ENCODE peak calls at places on chromosomes 13 and 19, in eight cellular contexts. B is ovary; V is tibial nerve; Y is CD4-positive, alpha-beta T cell; K is pancreas; A is tibial artery; X is aorta; I is neuronal stem cell. J is an unnamed sample.

GRCh38 chr13:29402168-29402621 is 193.3 kb downstream of the SLC7A1 start:
- DNase-seq in B (peak; percentile 39), V (no peak), Y (no peak), K (no peak), A (no peak), X (no peak), I (no peak), J (no peak)

GRCh38 chr13:74771964-74772363 is 637.8 kb upstream of the KLF12 start:
- DNase-seq in B (no peak), V (no peak), Y (no peak), K (no peak), A (no peak), X (no peak), I (no peak), J (no peak)

GRCh38 chr19:19192910-19193423 is 909 bp downstream of the RFXANK start:
- DNase-seq in B (no peak), V (no peak), Y (no peak), K (no peak), A (no peak), X (no peak), I (no peak), J (no peak)

GRCh38 chr13:80132741-80133601 is 208.0 kb downstream of the SPRY2 start:
- DNase-seq in B (peak; percentile 57), V (peak; percentile 13), Y (no peak), K (peak; percentile 45), A (peak; percentile 52), X (no peak), I (no peak), J (peak; percentile 49)

GRCh38 chr13:98878421-98879126 is 99.3 kb downstream of the DOCK9 start:
- DNase-seq in B (no peak), V (no peak), Y (no peak), K (no peak), A (no peak), X (no peak), I (no peak), J (no peak)

GRCh38 chr13:29861694-29862110 is 11.3 kb upstream of the UBL3 start:
- DNase-seq in B (no peak), V (no peak), Y (no peak), K (no peak), A (no peak), X (no peak), I (no peak), J (no peak)

GRCh38 chr19:53982611-53983010 is 8.8 kb upstream of the CACNG6 start:
- DNase-seq in B (no peak), V (no peak), Y (no peak), K (no peak), A (peak; percentile 26), X (peak; percentile 78), I (no peak), J (peak; percentile 20)

GRCh38 chr19:15330801-15331418 is 1.4 kb downstream of the BRD4 start:
- DNase-seq in B (no peak), V (no peak), Y (no peak), K (no peak), A (no peak), X (peak; percentile 64), I (peak; percentile 17), J (no peak)

GRCh38 chr13:51000576-51001260 is 91.1 kb downstream of the RNASEH2B start:
- DNase-seq in B (no peak), V (peak; percentile 35), Y (no peak), K (no peak), A (peak; percentile 66), X (no peak), I (no peak), J (peak; percentile 80)

GRCh38 chr13:64648293-64648692 is 2581.8 kb downstream of the PCDH9 start:
- DNase-seq in B (no peak), V (no peak), Y (no peak), K (no peak), A (no peak), X (no peak), I (no peak), J (no peak)
- H3K27ac ChIP-seq in B (no peak overlapping the region), V (no peak overlapping the region), Y (no peak overlapping the region), K (no peak overlapping the region), A (no peak overlapping the region), X (no peak overlapping the region), I (no peak overlapping the region), J (no peak overlapping the region)

DNA sequence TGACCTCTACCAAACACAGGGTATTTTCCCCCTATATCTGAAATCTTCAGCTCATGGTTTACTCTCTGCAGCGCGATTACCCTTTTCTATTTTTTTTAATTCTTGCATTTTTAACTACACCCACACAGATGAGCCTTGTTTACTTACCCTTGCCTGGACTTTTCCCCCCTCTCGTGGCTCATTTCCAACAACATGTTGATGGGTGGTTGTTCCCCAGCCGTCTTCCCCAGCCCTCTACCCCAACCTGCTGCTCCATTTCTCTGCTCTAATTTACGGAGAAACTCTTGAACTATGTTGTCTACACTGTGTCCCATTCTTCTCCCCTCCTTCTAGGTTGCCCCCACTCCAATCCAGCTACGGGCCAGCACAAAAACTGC is 674 bp downstream of the ZNF790 start:
- DNase-seq in B (no peak), V (no peak), Y (no peak), K (no peak), A (no peak), X (no peak), I (no peak), J (no peak)
- H3K27ac ChIP-seq in B (peak overlapping the region; percentile 39), V (peak overlapping the region; percentile 47), Y (peak overlapping the region; percentile 90), K (peak overlapping the region; percentile 56), A (peak overlapping the region; percentile 88), X (no peak overlapping the region), I (no peak overlapping the region), J (peak overlapping the region; percentile 87)

GRCh38 chr13:103104340-103104739 is 38.1 kb upstream of the SLC10A2 start:
- DNase-seq in B (no peak), V (no peak), Y (no peak), K (no peak), A (no peak), X (no peak), I (no peak), J (no peak)
- H3K27ac ChIP-seq in B (no peak overlapping the region), V (no peak overlapping the region), Y (no peak overlapping the region), K (no peak overlapping the region), A (no peak overlapping the region), X (no peak overlapping the region), I (no peak overlapping the region), J (no peak overlapping the region)

GRCh38 chr19:9054207-9054606 is 32.7 kb upstream of the OR1M1 start:
- DNase-seq in B (no peak), V (no peak), Y (no peak), K (no peak), A (no peak), X (no peak), I (no peak), J (no peak)
- H3K27ac ChIP-seq in B (no peak overlapping the region), V (no peak overlapping the region), Y (no peak overlapping the region), K (no peak overlapping the region), A (no peak overlapping the region), X (no peak overlapping the region), I (no peak overlapping the region), J (no peak overlapping the region)

DNA sequence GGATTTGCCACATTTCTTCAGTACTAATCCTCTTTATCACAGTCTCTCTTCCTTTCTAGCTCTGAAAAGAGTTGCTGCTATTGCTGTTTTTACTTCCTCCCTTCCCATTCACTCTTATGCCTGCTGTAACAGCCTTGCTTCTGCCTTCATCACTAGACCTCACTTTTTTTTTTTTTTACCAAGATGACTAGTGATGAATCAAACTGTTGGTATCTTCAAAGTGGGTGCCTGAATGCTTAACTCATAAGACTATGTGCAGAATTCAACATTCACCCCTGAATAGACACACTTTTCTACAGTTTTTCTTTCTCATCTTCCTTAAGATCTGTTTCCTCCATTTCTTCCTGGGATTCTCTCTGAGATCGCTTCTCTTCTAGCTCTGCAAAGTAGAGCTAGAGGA is 217.2 kb upstream of the HTR2A start:
- DNase-seq in B (no peak), V (no peak), Y (no peak), K (no peak), A (no peak), X (no peak), I (no peak), J (no peak)
- H3K27ac ChIP-seq in B (no peak overlapping the region), V (no peak overlapping the region), Y (no peak overlapping the region), K (no peak overlapping the region), A (no peak overlapping the region), X (no peak overlapping the region), I (peak overlapping the region; percentile 43), J (no peak overlapping the region)

DNA sequence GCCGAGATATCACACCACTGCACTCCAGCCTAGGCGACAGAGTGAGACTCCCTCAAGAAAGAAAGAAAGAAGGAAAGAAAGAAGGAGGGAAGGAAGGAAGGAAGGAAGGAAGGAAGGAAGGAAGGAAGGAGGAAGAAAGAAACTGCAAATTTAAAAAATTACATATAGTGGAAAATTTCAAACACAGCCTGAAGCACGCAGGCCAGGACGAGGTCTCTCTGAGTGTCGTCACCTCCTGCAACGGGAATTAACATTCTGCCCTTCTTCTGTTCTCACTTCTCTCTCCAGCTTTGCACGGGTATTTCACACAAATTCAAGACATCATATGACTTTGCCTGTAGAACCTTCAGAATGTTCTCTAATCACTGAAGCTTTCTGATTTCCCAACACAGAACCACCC is 108.2 kb downstream of the GNG7 start:
- DNase-seq in B (no peak), V (no peak), Y (no peak), K (no peak), A (no peak), X (peak; percentile 10), I (no peak), J (no peak)
- H3K27ac ChIP-seq in B (no peak overlapping the region), V (no peak overlapping the region), Y (no peak overlapping the region), K (no peak overlapping the region), A (no peak overlapping the region), X (no peak overlapping the region), I (no peak overlapping the region), J (no peak overlapping the region)

DNA sequence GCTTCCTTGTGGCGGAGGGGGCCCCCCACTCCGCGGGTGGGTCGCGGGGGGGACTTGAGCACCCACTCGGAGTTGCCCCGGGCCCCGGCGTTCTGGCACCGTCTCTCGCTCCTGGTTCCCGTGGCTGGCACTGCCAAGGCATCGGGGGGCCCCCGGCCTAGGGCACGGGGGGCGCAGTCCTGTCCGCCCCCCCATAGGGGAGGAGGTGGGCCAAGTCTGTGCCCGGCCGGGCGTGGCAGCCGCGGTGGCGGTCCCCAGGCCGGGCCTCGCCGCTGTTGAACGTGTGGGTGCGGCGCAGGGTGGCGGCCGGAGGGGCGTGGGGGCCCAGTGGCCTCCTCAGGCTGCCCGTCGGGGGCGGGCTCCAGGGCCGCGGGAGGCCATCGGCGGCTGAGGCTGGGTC is 3.6 kb upstream of the LRG1 start:
- DNase-seq in B (no peak), V (no peak), Y (no peak), K (peak; percentile 70), A (no peak), X (no peak), I (no peak), J (no peak)
- H3K27ac ChIP-seq in B (no peak overlapping the region), V (no peak overlapping the region), Y (no peak overlapping the region), K (no peak overlapping the region), A (no peak overlapping the region), X (no peak overlapping the region), I (no peak overlapping the region), J (no peak overlapping the region)

J was measured in prostate gland.